ENCODE peak calls at places on chromosome 16, in four cellular contexts. One of them, this sample, is unnamed.

GRCh38 chr16:78474762-78475161 is 375.3 kb downstream of the WWOX start:
- DNase-seq in thyroid gland: no peak
- DNase-seq in endothelial cell of umbilical vein: no peak
- DNase-seq in tibial nerve: no peak
- DNase-seq in this sample: no peak

GRCh38 chr16:14013145-14013570 is 58.0 kb upstream of the MRTFB start:
- DNase-seq in thyroid gland: no peak
- DNase-seq in endothelial cell of umbilical vein: no peak
- DNase-seq in tibial nerve: no peak
- DNase-seq in this sample: no peak

GRCh38 chr16:86949630-86950029 is 367.6 kb downstream of the C16orf95 start:
- DNase-seq in thyroid gland: no peak
- DNase-seq in endothelial cell of umbilical vein: no peak
- DNase-seq in tibial nerve: no peak
- DNase-seq in this sample: no peak

GRCh38 chr16:21300309-21301167 is 22.4 kb upstream of the CRYM start:
- DNase-seq in thyroid gland: peak
- DNase-seq in endothelial cell of umbilical vein: peak
- DNase-seq in tibial nerve: peak
- DNase-seq in this sample: peak

GRCh38 chr16:55264949-55265348 is 59.1 kb upstream of the IRX6 start:
- DNase-seq in thyroid gland: peak
- DNase-seq in endothelial cell of umbilical vein: no peak
- DNase-seq in tibial nerve: no peak
- DNase-seq in this sample: no peak

GRCh38 chr16:57013268-57013667 is 23.9 kb downstream of the NLRC5 start:
- DNase-seq in thyroid gland: no peak
- DNase-seq in endothelial cell of umbilical vein: no peak
- DNase-seq in tibial nerve: no peak
- DNase-seq in this sample: no peak

GRCh38 chr16:86884256-86884655 is 305.9 kb downstream of the FOXL1 start:
- DNase-seq in thyroid gland: no peak
- DNase-seq in endothelial cell of umbilical vein: no peak
- DNase-seq in tibial nerve: no peak
- DNase-seq in this sample: no peak

GRCh38 chr16:13070268-13070667 is 168.9 kb downstream of the SHISA9 start:
- DNase-seq in thyroid gland: peak
- DNase-seq in endothelial cell of umbilical vein: no peak
- DNase-seq in tibial nerve: no peak
- DNase-seq in this sample: no peak

GRCh38 chr16:14559809-14560227 is 70.2 kb downstream of the PARN start:
- DNase-seq in thyroid gland: no peak
- DNase-seq in endothelial cell of umbilical vein: no peak
- DNase-seq in tibial nerve: no peak
- DNase-seq in this sample: no peak

GRCh38 chr16:69443809-69444611 is 19.6 kb downstream of the CYB5B start:
- DNase-seq in thyroid gland: no peak
- DNase-seq in endothelial cell of umbilical vein: peak
- DNase-seq in tibial nerve: peak
- DNase-seq in this sample: no peak

GRCh38 chr16:24853169-24853824 is 7.5 kb downstream of the SLC5A11 start:
- DNase-seq in thyroid gland: no peak
- DNase-seq in endothelial cell of umbilical vein: no peak
- DNase-seq in tibial nerve: no peak
- DNase-seq in this sample: no peak

GRCh38 chr16:59205403-59205802 is 471.3 kb upstream of the GOT2 start:
- DNase-seq in thyroid gland: no peak
- DNase-seq in endothelial cell of umbilical vein: no peak
- DNase-seq in tibial nerve: no peak
- DNase-seq in this sample: no peak
- TF ChIP-seq POLR2A in thyroid gland: no peak
- TF ChIP-seq POLR2A in endothelial cell of umbilical vein: no peak
- TF ChIP-seq POLR2A in tibial nerve: no peak
- TF ChIP-seq POLR2A in this sample: no peak

GRCh38 chr16:84665359-84665758 is 17.0 kb downstream of the KLHL36 start:
- DNase-seq in thyroid gland: no peak
- DNase-seq in endothelial cell of umbilical vein: no peak
- DNase-seq in tibial nerve: no peak
- DNase-seq in this sample: no peak
- TF ChIP-seq POLR2A in thyroid gland: no peak
- TF ChIP-seq POLR2A in endothelial cell of umbilical vein: no peak
- TF ChIP-seq POLR2A in tibial nerve: no peak
- TF ChIP-seq POLR2A in this sample: no peak

GRCh38 chr16:4116328-4117249 is at the start of gene ADCY9:
- DNase-seq in thyroid gland: peak
- DNase-seq in endothelial cell of umbilical vein: peak
- DNase-seq in tibial nerve: peak
- DNase-seq in this sample: peak
- TF ChIP-seq POLR2A in thyroid gland: peak
- TF ChIP-seq POLR2A in endothelial cell of umbilical vein: peak
- TF ChIP-seq POLR2A in tibial nerve: peak
- TF ChIP-seq POLR2A in this sample: peak

DNA sequence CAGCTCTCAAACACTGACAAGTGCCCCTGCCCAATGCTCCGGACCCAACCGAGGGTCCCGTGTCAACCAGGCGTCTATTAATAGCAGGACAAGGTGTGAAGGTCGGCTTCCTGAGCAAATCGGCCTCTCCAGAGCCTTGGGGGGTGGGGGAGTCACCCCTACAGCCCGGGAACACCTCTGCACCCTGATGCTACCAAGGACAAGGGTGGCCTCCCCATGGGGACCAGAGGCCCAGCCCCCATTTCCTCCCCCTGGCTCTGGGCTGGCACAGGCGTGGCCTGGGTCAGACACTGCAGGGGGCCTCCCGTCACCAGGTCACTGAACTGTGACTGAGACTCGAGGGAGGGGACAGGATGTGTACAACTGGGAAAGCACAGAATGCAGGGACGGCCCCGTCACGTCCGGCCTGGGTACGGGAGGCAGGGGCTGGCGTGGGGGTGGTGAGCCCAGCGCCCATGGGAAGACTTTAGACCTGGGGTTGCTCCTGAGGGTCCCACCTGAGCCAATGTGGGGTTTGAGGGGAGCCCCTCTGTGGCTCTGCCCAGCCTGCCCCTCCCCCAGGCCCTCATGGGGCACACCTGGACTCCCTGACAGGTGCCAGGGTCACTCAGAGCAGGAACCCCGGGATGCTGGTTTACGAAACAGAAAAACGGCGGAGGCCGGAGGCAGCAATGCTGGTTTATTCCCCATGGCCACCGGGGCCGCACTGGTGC is 579 bp upstream of the CYBA start:
- DNase-seq in thyroid gland: peak
- DNase-seq in endothelial cell of umbilical vein: no peak
- DNase-seq in tibial nerve: no peak
- DNase-seq in this sample: no peak
- TF ChIP-seq POLR2A in thyroid gland: no peak
- TF ChIP-seq POLR2A in endothelial cell of umbilical vein: no peak
- TF ChIP-seq POLR2A in tibial nerve: no peak
- TF ChIP-seq POLR2A in this sample: no peak